ENCODE peak calls at places on chromosomes 2 and 18, in four cellular contexts. J is GM19239, E is activated T-helper 1 cell treated with Interleukin-2 at 50 U/mL for 16 hours, W is NCI-H2081 treated with DMSO at 0.1 percent for 48 hours. B is an unnamed sample.

GRCh38 chr2:112121682-112122254 is 16.4 kb upstream of the FBLN7 start:
- DNase-seq in E (no peak), W (peak), J (no peak), B (no peak)

GRCh38 chr2:230778350-230779140 is 65.9 kb downstream of the CAB39 start:
- DNase-seq in E (no peak), W (no peak), J (no peak), B (no peak)

GRCh38 chr2:102238039-102238756 is 51.4 kb downstream of the IL1RL2 start:
- DNase-seq in W (no peak), E (no peak), J (no peak), B (no peak)

GRCh38 chr2:37781028-37781427 is 109.6 kb upstream of the CDC42EP3 start:
- DNase-seq in E (no peak), J (no peak), W (no peak), B (no peak)

GRCh38 chr2:161471631-161472030 is 55.5 kb downstream of the TBR1 start:
- DNase-seq in E (no peak), J (no peak), W (no peak), B (no peak)

GRCh38 chr2:219919506-219919905 is 292.1 kb downstream of the SLC4A3 start:
- DNase-seq in E (no peak), W (no peak), J (no peak), B (no peak)

GRCh38 chr2:9188823-9189222 is 17.8 kb upstream of the ASAP2 start:
- DNase-seq in E (no peak), W (no peak), J (no peak), B (no peak)

GRCh38 chr18:48829443-48830149 is 121.2 kb downstream of the SMAD7 start:
- DNase-seq in E (no peak), W (no peak), J (no peak), B (no peak)

GRCh38 chr2:240986787-240987411 is 11.5 kb upstream of the SNED1 start:
- DNase-seq in J (no peak), W (no peak), E (no peak), B (no peak)

GRCh38 chr2:239160226-239161143 is 240.3 kb downstream of the HDAC4 start:
- DNase-seq in W (no peak), J (no peak), E (no peak), B (no peak)

GRCh38 chr2:222442665-222443064 is 18.3 kb downstream of the SGPP2 start:
- DNase-seq in J (no peak), E (no peak), W (no peak), B (no peak)

GRCh38 chr2:218033590-218034496 is 31.0 kb upstream of the TNS1 start:
- DNase-seq in E (no peak), J (no peak), W (no peak), B (no peak)

GRCh38 chr2:166651991-166652390 is 157.9 kb upstream of the SCN7A start:
- DNase-seq in W (no peak), J (no peak), E (no peak), B (no peak)

GRCh38 chr2:57685047-57685446 is 361.6 kb upstream of the VRK2 start:
- DNase-seq in E (no peak), J (no peak), W (no peak), B (no peak)

GRCh38 chr2:200380833-200381542 is 74.5 kb downstream of the SPATS2L start:
- DNase-seq in E (no peak), W (no peak), J (no peak), B (no peak)

GRCh38 chr2:42105330-42106256 is 57.8 kb downstream of the PKDCC start:
- DNase-seq in J (no peak), E (peak), W (peak), B (no peak)

GRCh38 chr2:174587607-174588006 is 10.0 kb downstream of the WIPF1 start:
- DNase-seq in W (no peak), J (no peak), E (no peak), B (no peak)

GRCh38 chr2:15913146-15913545 is 27.2 kb upstream of the MYCN start:
- DNase-seq in W (no peak), E (no peak), J (no peak), B (no peak)

GRCh38 chr2:28691774-28692281 is 59.8 kb upstream of the PPP1CB start:
- DNase-seq in J (no peak), E (no peak), W (no peak), B (no peak)

GRCh38 chr2:157899125-157899839 is 23.2 kb upstream of the ACVR1 start:
- DNase-seq in J (no peak), W (no peak), E (no peak), B (no peak)

GRCh38 chr2:23480991-23481797 is 96.2 kb downstream of the KLHL29 start:
- DNase-seq in E (no peak), W (peak), J (no peak), B (no peak)

GRCh38 chr2:118822015-118822414 is 25.4 kb downstream of the EN1 start:
- DNase-seq in W (no peak), E (no peak), J (no peak), B (no peak)

GRCh38 chr18:65817178-65817577 is 66.4 kb downstream of the CDH7 start:
- DNase-seq in J (no peak), E (no peak), W (no peak), B (no peak)

GRCh38 chr2:237993701-237994100 is 26.9 kb downstream of the UBE2F start:
- DNase-seq in E (no peak), W (no peak), J (no peak), B (no peak)

GRCh38 chr18:62720766-62721613 is 5.6 kb downstream of the PHLPP1 start:
- DNase-seq in J (no peak), E (no peak), W (no peak), B (no peak)

GRCh38 chr2:235669983-235670962 is 176.4 kb downstream of the AGAP1 start:
- DNase-seq in E (no peak), W (no peak), J (no peak), B (peak)

GRCh38 chr2:55361465-55362189 is 58.0 kb downstream of the CCDC88A start:
- DNase-seq in J (no peak), W (no peak), E (no peak), B (no peak)